ENCODE peak calls at places on chromosomes 13 and 19, in five cellular contexts. J, Z, H, Q and A are unnamed samples.

GRCh38 chr19:9981406-9982260 is 28.7 kb downstream of the COL5A3 start:
- DNase-seq in J (no peak), Z (no peak), H (no peak), Q (no peak), A (no peak)

GRCh38 chr13:51435002-51435578 is 17.7 kb downstream of the INTS6 start:
- DNase-seq in J (peak; percentile 21), Z (no peak), H (no peak), Q (no peak), A (no peak)

GRCh38 chr19:16571689-16572331 is 405 bp downstream of the SLC35E1 start:
- DNase-seq in J (no peak), Z (no peak), H (no peak), Q (no peak), A (no peak)

GRCh38 chr19:51566489-51567100 is 4.5 kb upstream of the ZNF175 start:
- DNase-seq in J (no peak), Z (no peak), H (no peak), Q (no peak), A (no peak)

GRCh38 chr19:10288662-10289166 is 1.0 kb upstream of the ICAM5 start:
- DNase-seq in J (peak; percentile 83), Z (peak; percentile 74), H (peak; percentile 77), Q (peak; percentile 83), A (no peak)

GRCh38 chr19:29672933-29673336 is 7.7 kb downstream of the PLEKHF1 start:
- DNase-seq in J (no peak), Z (no peak), H (no peak), Q (no peak), A (peak; percentile 69)

GRCh38 chr13:93788456-93788855 is 561.8 kb downstream of the GPC6 start:
- DNase-seq in J (no peak), Z (no peak), H (peak; percentile 64), Q (no peak), A (no peak)

GRCh38 chr13:63433546-63434150 is 2018.0 kb upstream of the PCDH20 start:
- DNase-seq in J (no peak), Z (no peak), H (no peak), Q (no peak), A (no peak)

GRCh38 chr13:26480246-26480855 is 77.1 kb upstream of the WASF3 start:
- DNase-seq in J (no peak), Z (no peak), H (no peak), Q (no peak), A (no peak)

GRCh38 chr13:39957868-39958676 is 302.6 kb downstream of the COG6 start:
- DNase-seq in J (no peak), Z (no peak), H (no peak), Q (no peak), A (no peak)

GRCh38 chr13:113109151-113110047 is 3.8 kb downstream of the F7 start:
- DNase-seq in J (no peak), Z (no peak), H (no peak), Q (no peak), A (no peak)

GRCh38 chr13:32894589-32895001 is 121.6 kb upstream of the KL start:
- DNase-seq in J (no peak), Z (no peak), H (no peak), Q (no peak), A (no peak)

GRCh38 chr13:24181991-24182702 is 21.6 kb downstream of the SPATA13 start:
- DNase-seq in J (no peak), Z (no peak), H (peak; percentile 50), Q (no peak), A (no peak)

GRCh38 chr19:1690570-1691307 is 38.3 kb upstream of the TCF3 start:
- DNase-seq in J (peak; percentile 90), Z (no peak), H (no peak), Q (peak; percentile 96), A (no peak)

GRCh38 chr13:62702502-62702901 is 1286.9 kb upstream of the PCDH20 start:
- DNase-seq in J (peak; percentile 21), Z (no peak), H (no peak), Q (no peak), A (no peak)

GRCh38 chr13:110435331-110435730 is 126.2 kb downstream of the RAB20 start:
- DNase-seq in J (no peak), Z (no peak), H (no peak), Q (no peak), A (no peak)

GRCh38 chr19:40831502-40832430 is 18.5 kb downstream of the CYP2A6 start:
- DNase-seq in J (no peak), Z (no peak), H (peak; percentile 96), Q (no peak), A (no peak)

GRCh38 chr19:1079566-1080111 is 12.7 kb downstream of the ARHGAP45 start:
- DNase-seq in J (peak; percentile 89), Z (no peak), H (no peak), Q (no peak), A (no peak)

GRCh38 chr19:21581646-21582045 is 76.2 kb downstream of the ZNF429 start:
- DNase-seq in J (no peak), Z (no peak), H (no peak), Q (no peak), A (no peak)

GRCh38 chr13:114077938-114078335 is 54.5 kb downstream of the RASA3 start:
- DNase-seq in J (peak; percentile 99), Z (no peak), H (no peak), Q (peak; percentile 20), A (no peak)

GRCh38 chr19:54790711-54791110 is 12.7 kb upstream of the KIR2DL4 start:
- DNase-seq in J (no peak), Z (no peak), H (no peak), Q (no peak), A (no peak)

GRCh38 chr19:17282488-17283256 is 971 bp downstream of the ANKLE1 start:
- DNase-seq in J (peak; percentile 94), Z (peak; percentile 57), H (peak; percentile 69), Q (peak; percentile 85), A (peak; percentile 46)

GRCh38 chr19:19406878-19407639 is 1.6 kb downstream of the GATAD2A start:
- DNase-seq in J (no peak), Z (no peak), H (peak; percentile 42), Q (no peak), A (no peak)

GRCh38 chr13:99388334-99388923 is 81.2 kb upstream of the GPR183 start:
- DNase-seq in J (no peak), Z (no peak), H (no peak), Q (no peak), A (no peak)

GRCh38 chr19:56956503-56957226 is 116.1 kb upstream of the PEG3 start:
- DNase-seq in J (no peak), Z (no peak), H (no peak), Q (no peak), A (no peak)

GRCh38 chr19:32662186-32662585 is 12.8 kb downstream of the ANKRD27 start:
- DNase-seq in J (no peak), Z (no peak), H (no peak), Q (no peak), A (no peak)

GRCh38 chr19:8423821-8424223 is 10.7 kb downstream of the MARCHF2 start:
- DNase-seq in J (peak; percentile 66), Z (peak; percentile 85), H (peak; percentile 93), Q (peak; percentile 78), A (no peak)

GRCh38 chr13:99450416-99450815 is 50.9 kb upstream of the TM9SF2 start:
- DNase-seq in J (no peak), Z (no peak), H (no peak), Q (no peak), A (no peak)

GRCh38 chr19:34244611-34245299 is 9.6 kb upstream of the GARRE1 start:
- DNase-seq in J (no peak), Z (no peak), H (peak; percentile 22), Q (no peak), A (no peak)
- TF ChIP-seq ZBTB33 in J (no peak), Z (no peak), H (no peak), Q (no peak), A (no peak)

GRCh38 chr13:87058786-87059329 is 612.3 kb upstream of the SLITRK5 start:
- DNase-seq in J (no peak), Z (no peak), H (no peak), Q (no peak), A (no peak)
- TF ChIP-seq ZBTB33 in J (no peak), Z (no peak), H (no peak), Q (no peak), A (no peak)

GRCh38 chr13:38265135-38265497 is 84.5 kb upstream of the UFM1 start:
- DNase-seq in J (no peak), Z (no peak), H (no peak), Q (no peak), A (no peak)
- TF ChIP-seq ZBTB33 in J (no peak), Z (no peak), H (no peak), Q (no peak), A (no peak)

DNA sequence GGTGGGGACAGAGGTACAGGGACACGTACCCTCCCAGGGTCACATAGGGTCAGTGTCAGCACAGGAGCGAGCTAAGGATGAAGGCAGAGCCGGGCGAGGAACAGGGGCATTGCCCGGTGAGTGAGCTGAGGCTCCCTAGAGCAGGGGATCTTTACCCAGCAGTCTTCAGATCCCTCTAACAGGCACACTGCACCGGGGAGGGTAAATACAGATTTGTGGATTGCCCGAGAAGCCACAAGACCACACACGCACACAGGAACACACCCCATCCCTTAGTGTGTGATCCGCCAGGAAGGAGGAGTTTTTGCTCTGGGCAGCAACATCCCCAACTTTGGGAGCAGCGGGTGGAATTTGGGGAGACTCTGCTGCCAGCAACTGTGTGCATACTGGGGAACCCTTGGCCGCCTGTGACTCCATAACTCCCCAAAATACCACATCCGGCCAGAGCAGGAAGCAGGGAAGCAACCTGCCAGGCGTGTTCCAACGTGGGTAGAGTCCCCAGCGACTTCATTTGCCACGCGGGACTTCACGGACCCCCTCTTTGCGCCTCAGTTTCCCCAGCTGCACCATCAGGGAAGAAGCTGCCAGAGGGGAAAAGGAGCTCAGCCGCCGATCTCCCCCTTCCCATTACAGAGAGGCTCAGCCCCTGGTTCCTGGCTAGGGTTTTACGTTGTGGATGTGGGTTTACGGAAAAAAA is 5.9 kb upstream of the TLE2 start:
- DNase-seq in J (no peak), Z (no peak), H (no peak), Q (peak; percentile 23), A (peak; percentile 1)
- TF ChIP-seq ZBTB33 in J (no peak), Z (no peak), H (no peak), Q (no peak), A (no peak)

GRCh38 chr13:41284512-41285288 is 21.3 kb upstream of the MTRF1 start:
- DNase-seq in J (no peak), Z (peak; percentile 48), H (peak; percentile 73), Q (no peak), A (no peak)
- TF ChIP-seq ZBTB33 in J (no peak), Z (no peak), H (no peak), Q (no peak), A (no peak)

DNA sequence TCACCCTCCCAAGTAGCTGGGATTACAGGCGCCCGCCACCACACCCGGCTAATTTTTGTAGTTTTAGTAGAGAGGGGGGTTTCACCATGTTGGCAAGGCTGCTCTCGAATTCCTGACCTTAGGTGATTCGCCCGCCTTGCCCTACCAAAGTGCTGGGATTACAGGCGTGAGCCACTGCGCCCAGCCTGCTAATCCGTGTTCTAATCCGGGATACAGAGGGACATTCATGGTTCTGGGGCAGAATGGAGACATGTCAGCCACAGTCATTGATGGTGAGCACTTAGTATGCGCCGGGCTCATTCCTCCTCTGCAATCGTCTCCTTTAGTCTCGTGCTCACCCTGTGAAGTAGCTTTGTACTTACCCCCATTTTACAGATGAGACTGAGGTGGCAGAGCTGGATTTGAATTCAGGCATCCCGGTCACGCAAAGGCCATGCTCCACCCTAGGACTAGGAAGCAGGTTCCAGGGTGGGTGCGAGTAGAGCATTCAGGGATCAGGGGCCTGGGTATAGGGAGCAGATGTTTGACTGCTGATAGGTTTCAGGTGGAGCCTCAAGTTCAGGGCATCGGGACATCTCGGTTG is 8.2 kb downstream of the RRAS start:
- DNase-seq in J (no peak), Z (no peak), H (no peak), Q (no peak), A (no peak)
- TF ChIP-seq ZBTB33 in J (no peak), Z (no peak), H (no peak), Q (no peak), A (no peak)

GRCh38 chr19:47253467-47253881 is 2.9 kb upstream of the CCDC9 start:
- DNase-seq in J (no peak), Z (no peak), H (peak; percentile 60), Q (no peak), A (no peak)
- TF ChIP-seq ZBTB33 in J (no peak), Z (no peak), H (no peak), Q (no peak), A (no peak)